ENCODE peak calls at places on chromosomes 13 and 19, in four cellular contexts. R is endothelial cell of umbilical vein, P is H9, H is A549. N is an unnamed sample.

GRCh38 chr19:38139122-38139521 is 84.9 kb downstream of the DPF1 start:
- DNase-seq in H (no peak), P (no peak), R (no peak), N (no peak)

GRCh38 chr19:16473875-16474397 is 2.2 kb upstream of the EPS15L1 start:
- DNase-seq in P (no peak), R (no peak), H (no peak), N (no peak)

GRCh38 chr13:110106726-110107125 is 200.2 kb downstream of the COL4A1 start:
- DNase-seq in R (no peak), P (peak; percentile 18), H (no peak), N (no peak)

GRCh38 chr13:111143875-111144540 is 28.9 kb downstream of the ARHGEF7 start:
- DNase-seq in R (no peak), H (no peak), P (no peak), N (no peak)

GRCh38 chr13:106573855-106574254 is 5.9 kb upstream of the ARGLU1 start:
- DNase-seq in R (no peak), P (no peak), H (no peak), N (no peak)

GRCh38 chr19:49423985-49424303 is 703 bp upstream of the PTH2 start:
- DNase-seq in R (no peak), P (no peak), H (no peak), N (no peak)

GRCh38 chr13:90365130-90365529 is 982.4 kb upstream of the MIR17HG start:
- DNase-seq in P (no peak), R (no peak), H (no peak), N (peak; percentile 8)

GRCh38 chr13:23619073-23619855 is 49.1 kb downstream of the TNFRSF19 start:
- DNase-seq in H (no peak), R (peak; percentile 18), P (no peak), N (peak; percentile 42)

GRCh38 chr19:30362156-30362754 is 9.9 kb upstream of the ZNF536 start:
- DNase-seq in H (no peak), R (no peak), P (no peak), N (no peak)

GRCh38 chr19:41328157-41328817 is 18.3 kb downstream of the CCDC97 start:
- DNase-seq in R (peak; percentile 54), P (no peak), H (no peak), N (no peak)

GRCh38 chr13:96680898-96681297 is 313.4 kb downstream of the OXGR1 start:
- DNase-seq in P (no peak), R (no peak), H (no peak), N (no peak)

GRCh38 chr13:19604306-19604705 is 29.2 kb upstream of the MPHOSPH8 start:
- DNase-seq in P (no peak), R (no peak), H (no peak), N (no peak)

GRCh38 chr13:51643882-51644281 is 59.6 kb downstream of the WDFY2 start:
- DNase-seq in H (peak; percentile 11), P (no peak), R (peak; percentile 82), N (peak; percentile 81)

GRCh38 chr13:27622102-27622820 is 569 bp downstream of the POLR1D start:
- DNase-seq in P (no peak), R (peak; percentile 52), H (no peak), N (no peak)

GRCh38 chr19:40281381-40282208 is 3.5 kb downstream of the AKT2 start:
- DNase-seq in P (no peak), H (no peak), R (no peak), N (no peak)

GRCh38 chr13:23949200-23949599 is 51.9 kb upstream of the C1QTNF9B start:
- DNase-seq in P (no peak), R (no peak), H (no peak), N (no peak)

GRCh38 chr13:28574617-28575142 is 79.8 kb upstream of the FLT1 start:
- DNase-seq in H (peak; percentile 48), P (no peak), R (peak; percentile 98), N (peak; percentile 94)

GRCh38 chr13:88464851-88465250 is 793.7 kb downstream of the SLITRK5 start:
- DNase-seq in H (no peak), P (no peak), R (no peak), N (no peak)

GRCh38 chr13:23668557-23668956 is 98.3 kb downstream of the TNFRSF19 start:
- DNase-seq in R (no peak), P (no peak), H (no peak), N (no peak)

GRCh38 chr19:16381756-16382401 is 57.3 kb downstream of the KLF2 start:
- DNase-seq in R (no peak), P (no peak), H (no peak), N (no peak)

GRCh38 chr13:84925443-84925842 is 873.8 kb downstream of the SLITRK6 start:
- DNase-seq in R (no peak), H (no peak), P (no peak), N (peak; percentile 52)

GRCh38 chr13:40940841-40941240 is 78.3 kb downstream of the ELF1 start:
- DNase-seq in P (no peak), H (no peak), R (no peak), N (no peak)

GRCh38 chr13:87676254-87677042 is 5.3 kb downstream of the SLITRK5 start:
- DNase-seq in R (no peak), P (peak; percentile 73), H (no peak), N (no peak)

GRCh38 chr13:35984776-35985453 is 146.3 kb downstream of the DCLK1 start:
- DNase-seq in R (no peak), P (peak; percentile 64), H (no peak), N (no peak)

GRCh38 chr19:1833540-1833939 is 14.7 kb downstream of the REXO1 start:
- DNase-seq in H (no peak), R (no peak), P (no peak), N (no peak)

GRCh38 chr13:32538234-32538620 is 368 bp downstream of the N4BP2L2 start:
- DNase-seq in H (peak; percentile 8), P (no peak), R (no peak), N (peak; percentile 66)

GRCh38 chr13:106568225-106569003 is 477 bp upstream of the ARGLU1 start:
- DNase-seq in H (peak; percentile 7), R (no peak), P (no peak), N (no peak)

GRCh38 chr19:35354898-35355297 is 3.4 kb upstream of the FFAR3 start:
- DNase-seq in P (no peak), R (no peak), H (no peak), N (no peak)

GRCh38 chr19:17117250-17117789 is 41.7 kb downstream of the MYO9B start:
- DNase-seq in P (no peak), H (no peak), R (no peak), N (no peak)

GRCh38 chr13:55528434-55528833 is 1612.3 kb upstream of the PRR20A start:
- DNase-seq in P (no peak), R (no peak), H (no peak), N (no peak)

GRCh38 chr19:30068528-30069395 is 126.7 kb downstream of the URI1 start:
- DNase-seq in R (no peak), H (no peak), P (peak; percentile 8), N (no peak)

GRCh38 chr13:21767032-21767431 is 96.2 kb downstream of the FGF9 start:
- DNase-seq in H (no peak), P (no peak), R (no peak), N (no peak)

GRCh38 chr13:85379433-85379832 is 419.8 kb downstream of the SLITRK6 start:
- DNase-seq in R (no peak), P (no peak), H (no peak), N (no peak)

GRCh38 chr13:50202485-50202884 is 187.2 kb downstream of the KCNRG start:
- DNase-seq in P (no peak), R (no peak), H (no peak), N (no peak)

GRCh38 chr19:38952395-38953165 is 21.8 kb downstream of the MRPS12 start:
- DNase-seq in P (peak; percentile 50), R (no peak), H (peak; percentile 81), N (no peak)

GRCh38 chr19:18946918-18947317 is 5.9 kb upstream of the HOMER3 start:
- DNase-seq in P (no peak), R (no peak), H (no peak), N (no peak)

GRCh38 chr19:29188704-29189375 is 24.1 kb downstream of the UQCRFS1 start:
- DNase-seq in H (no peak), P (no peak), R (no peak), N (no peak)

GRCh38 chr13:40191186-40191980 is 475.1 kb downstream of the FOXO1 start:
- DNase-seq in P (no peak), R (no peak), H (no peak), N (no peak)

GRCh38 chr13:106612688-106613087 is 44.8 kb upstream of the ARGLU1 start:
- DNase-seq in P (no peak), R (no peak), H (no peak), N (no peak)

GRCh38 chr13:113187263-113187669 is 21.2 kb downstream of the PCID2 start:
- DNase-seq in R (peak; percentile 96), H (peak; percentile 94), P (no peak), N (peak; percentile 97)
- H3K27ac ChIP-seq in R (peak overlapping the region; percentile 89), H (peak overlapping the region; percentile 78), P (no peak overlapping the region), N (peak overlapping the region; percentile 84)

GRCh38 chr13:37942929-37943328 is 73.4 kb upstream of the TRPC4 start:
- DNase-seq in H (no peak), P (no peak), R (no peak), N (no peak)
- H3K4me2 ChIP-seq in H (no peak overlapping the region), P (no peak overlapping the region), R (no peak overlapping the region), N (no peak overlapping the region)

DNA sequence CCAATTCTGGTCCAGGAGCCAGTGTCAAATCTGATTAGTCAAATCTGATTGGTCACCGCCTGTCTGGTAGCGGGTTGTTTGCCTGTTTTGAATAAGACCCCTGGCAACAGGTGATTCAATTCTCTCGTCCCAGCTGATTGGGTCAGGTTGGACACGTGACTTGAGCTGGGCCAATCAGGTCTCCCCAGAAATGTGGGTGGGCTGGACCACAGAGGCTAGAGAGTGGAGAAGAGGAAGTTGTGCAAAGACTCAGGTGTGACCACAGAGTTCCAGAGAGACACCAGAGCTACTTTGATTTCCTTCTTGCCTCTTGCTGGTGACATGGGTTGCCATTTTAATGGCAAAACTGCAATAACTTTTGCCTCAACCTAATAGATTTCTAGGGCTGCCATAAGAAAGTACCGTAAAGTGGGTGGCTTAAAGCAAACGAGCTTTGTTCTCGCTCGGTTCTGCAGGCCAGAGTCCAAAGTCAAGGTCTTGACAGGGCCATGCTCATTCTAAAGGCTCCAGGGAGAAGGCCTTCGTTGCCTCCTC is 5.4 kb downstream of the TNFSF9 start:
- DNase-seq in H (peak; percentile 70), P (peak; percentile 84), R (peak; percentile 44), N (peak; percentile 67)
- H3K27ac ChIP-seq in H (no peak overlapping the region), P (no peak overlapping the region), R (no peak overlapping the region), N (no peak overlapping the region)

GRCh38 chr19:10283786-10284540 is 2.8 kb upstream of the ICAM4 start:
- DNase-seq in H (no peak), P (no peak), R (no peak), N (no peak)
- H3K4me2 ChIP-seq in H (no peak overlapping the region), P (no peak overlapping the region), R (no peak overlapping the region), N (peak overlapping the region; percentile 5)

GRCh38 chr19:51000981-51001380 is 423 bp downstream of the KLK8 start:
- DNase-seq in H (no peak), R (no peak), P (peak; percentile 80), N (peak; percentile 72)
- H3K27ac ChIP-seq in H (no peak overlapping the region), R (no peak overlapping the region), P (no peak overlapping the region), N (peak overlapping the region; percentile 84)

GRCh38 chr19:23392706-23393105 is 2.6 kb downstream of the ZNF91 start:
- DNase-seq in R (no peak), P (no peak), H (no peak), N (no peak)
- H3K4me2 ChIP-seq in R (no peak overlapping the region), P (no peak overlapping the region), H (no peak overlapping the region), N (peak overlapping the region; percentile 20)

GRCh38 chr13:101307181-101307701 is 109.1 kb downstream of the NALCN start:
- DNase-seq in P (no peak), H (no peak), R (no peak), N (no peak)
- H3K27ac ChIP-seq in P (no peak overlapping the region), H (no peak overlapping the region), R (no peak overlapping the region), N (no peak overlapping the region)

GRCh38 chr19:12000152-12000981 is 35.1 kb downstream of the ZNF433 start:
- DNase-seq in R (no peak), P (no peak), H (no peak), N (peak; percentile 52)
- H3K4me2 ChIP-seq in R (no peak overlapping the region), P (no peak overlapping the region), H (no peak overlapping the region), N (no peak overlapping the region)

N was measured in mammary epithelial cell.